ENCODE peak calls at places on chromosomes 1 and 21, in six cellular contexts. R is T-helper 1 cell, K is GM03348, S is epithelial cell of esophagus, W is NAMALWA, C is EH. Q is an unnamed sample.

GRCh38 chr1:56477164-56478111 is 101.9 kb downstream of the PLPP3 start:
- DNase-seq in R (no peak), K (peak; percentile 85), S (no peak), W (no peak), C (peak; percentile 63), Q (no peak)

GRCh38 chr21:37219766-37220432 is 47.2 kb downstream of the VPS26C start:
- DNase-seq in R (no peak), K (no peak), S (no peak), W (peak; percentile 28), C (peak; percentile 19), Q (peak; percentile 68)

GRCh38 chr1:224381880-224382548 is 25.3 kb downstream of the CNIH4 start:
- DNase-seq in R (no peak), K (no peak), S (no peak), W (no peak), C (no peak), Q (no peak)

GRCh38 chr1:207659545-207660148 is 14.7 kb downstream of the CR1L start:
- DNase-seq in R (no peak), K (no peak), S (peak; percentile 64), W (no peak), C (no peak), Q (no peak)

GRCh38 chr1:42239041-42239440 is 74.5 kb upstream of the GUCA2A start:
- DNase-seq in R (no peak), K (no peak), S (no peak), W (no peak), C (no peak), Q (no peak)

GRCh38 chr1:45953934-45954333 is 150.5 kb downstream of the MAST2 start:
- DNase-seq in R (no peak), K (peak; percentile 44), S (no peak), W (no peak), C (peak; percentile 56), Q (no peak)

GRCh38 chr1:205879974-205880373 is 30.0 kb upstream of the PM20D1 start:
- DNase-seq in R (no peak), K (no peak), S (no peak), W (no peak), C (no peak), Q (no peak)

GRCh38 chr1:228891134-228892034 is 156.1 kb downstream of the RHOU start:
- DNase-seq in R (no peak), K (no peak), S (no peak), W (no peak), C (peak; percentile 9), Q (no peak)

GRCh38 chr1:10724948-10725852 is 71.2 kb downstream of the CASZ1 start:
- DNase-seq in R (no peak), K (peak; percentile 93), S (no peak), W (no peak), C (peak; percentile 72), Q (no peak)

GRCh38 chr1:6962956-6963915 is 178.0 kb downstream of the CAMTA1 start:
- DNase-seq in R (no peak), K (no peak), S (peak; percentile 43), W (no peak), C (no peak), Q (peak; percentile 39)

GRCh38 chr1:48777219-48777895 is 666 bp upstream of the BEND5 start:
- DNase-seq in R (no peak), K (no peak), S (peak; percentile 18), W (no peak), C (no peak), Q (no peak)

GRCh38 chr1:43936470-43937151 is 3.0 kb downstream of the ARTN start:
- DNase-seq in R (no peak), K (peak; percentile 47), S (peak; percentile 17), W (no peak), C (peak; percentile 50), Q (no peak)

GRCh38 chr1:219446288-219446687 is 166.6 kb downstream of the ZC3H11B start:
- DNase-seq in R (no peak), K (no peak), S (no peak), W (no peak), C (peak; percentile 67), Q (no peak)

GRCh38 chr1:42258218-42258617 is 76.8 kb downstream of the FOXJ3 start:
- DNase-seq in R (no peak), K (no peak), S (no peak), W (no peak), C (no peak), Q (no peak)

GRCh38 chr1:41200728-41201127 is 41.4 kb downstream of the SCMH1 start:
- DNase-seq in R (no peak), K (no peak), S (no peak), W (no peak), C (no peak), Q (no peak)

GRCh38 chr21:31537872-31538576 is 121.5 kb upstream of the SOD1 start:
- DNase-seq in R (no peak), K (no peak), S (no peak), W (no peak), C (no peak), Q (no peak)

GRCh38 chr1:211424018-211424417 is 67.9 kb downstream of the RD3 start:
- DNase-seq in R (no peak), K (no peak), S (no peak), W (no peak), C (no peak), Q (no peak)

GRCh38 chr1:208291923-208292711 is 47.9 kb upstream of the PLXNA2 start:
- DNase-seq in R (no peak), K (no peak), S (no peak), W (no peak), C (no peak), Q (no peak)

GRCh38 chr1:171204311-171204710 is 19.2 kb downstream of the FMO2 start:
- DNase-seq in R (no peak), K (no peak), S (no peak), W (no peak), C (no peak), Q (no peak)

GRCh38 chr1:152928671-152929070 is 18.3 kb upstream of the SPRR5 start:
- DNase-seq in R (no peak), K (no peak), S (peak; percentile 82), W (no peak), C (no peak), Q (no peak)

GRCh38 chr1:221839321-221839720 is 97.4 kb upstream of the DUSP10 start:
- DNase-seq in R (no peak), K (no peak), S (no peak), W (no peak), C (no peak), Q (no peak)

Q was measured in CD8-positive, alpha-beta T cell.